ENCODE peak calls at places on chromosome 10, in ten cellular contexts. One of them, this sample, is unnamed. For H3K4me1, the result is how much of the 10 kb centered on the place peaks cover.

GRCh38 chr10:72315054-72315453 is 39.7 kb downstream of the DNAJB12 start:
- DNase-seq in right cardiac atrium: peak
- DNase-seq in HCT116: no peak
- DNase-seq in kidney: no peak
- DNase-seq in heart left ventricle: no peak
- DNase-seq in A549: no peak
- DNase-seq in CD8-positive, alpha-beta memory T cell: no peak
- DNase-seq in CD8-positive, alpha-beta T cell: no peak
- DNase-seq in suprapubic skin: no peak
- DNase-seq in right atrium auricular region: no peak
- DNase-seq in this sample: no peak

GRCh38 chr10:49080071-49080470 is 35.3 kb downstream of the VSTM4 start:
- DNase-seq in right cardiac atrium: peak
- DNase-seq in HCT116: no peak
- DNase-seq in kidney: no peak
- DNase-seq in heart left ventricle: peak
- DNase-seq in A549: no peak
- DNase-seq in CD8-positive, alpha-beta memory T cell: no peak
- DNase-seq in CD8-positive, alpha-beta T cell: no peak
- DNase-seq in suprapubic skin: no peak
- DNase-seq in right atrium auricular region: no peak
- DNase-seq in this sample: no peak

GRCh38 chr10:103382769-103383168 is 13.5 kb downstream of the ATP5MK start:
- DNase-seq in right cardiac atrium: no peak
- DNase-seq in HCT116: no peak
- DNase-seq in kidney: no peak
- DNase-seq in heart left ventricle: no peak
- DNase-seq in A549: no peak
- DNase-seq in CD8-positive, alpha-beta memory T cell: no peak
- DNase-seq in CD8-positive, alpha-beta T cell: no peak
- DNase-seq in suprapubic skin: no peak
- DNase-seq in right atrium auricular region: peak
- DNase-seq in this sample: no peak

GRCh38 chr10:91541481-91541880 is 91.4 kb downstream of the PPP1R3C start:
- DNase-seq in right cardiac atrium: no peak
- DNase-seq in HCT116: no peak
- DNase-seq in kidney: no peak
- DNase-seq in heart left ventricle: no peak
- DNase-seq in A549: no peak
- DNase-seq in CD8-positive, alpha-beta memory T cell: no peak
- DNase-seq in CD8-positive, alpha-beta T cell: no peak
- DNase-seq in suprapubic skin: no peak
- DNase-seq in right atrium auricular region: no peak
- DNase-seq in this sample: no peak

GRCh38 chr10:12649017-12649586 is 299.8 kb downstream of the CAMK1D start:
- DNase-seq in right cardiac atrium: peak
- DNase-seq in HCT116: no peak
- DNase-seq in kidney: no peak
- DNase-seq in heart left ventricle: no peak
- DNase-seq in A549: no peak
- DNase-seq in CD8-positive, alpha-beta memory T cell: no peak
- DNase-seq in CD8-positive, alpha-beta T cell: no peak
- DNase-seq in suprapubic skin: no peak
- DNase-seq in right atrium auricular region: no peak
- DNase-seq in this sample: no peak

GRCh38 chr10:127579640-127580039 is 30.5 kb downstream of the NPS start:
- DNase-seq in right cardiac atrium: no peak
- DNase-seq in HCT116: no peak
- DNase-seq in kidney: no peak
- DNase-seq in heart left ventricle: no peak
- DNase-seq in A549: no peak
- DNase-seq in CD8-positive, alpha-beta memory T cell: no peak
- DNase-seq in CD8-positive, alpha-beta T cell: no peak
- DNase-seq in suprapubic skin: no peak
- DNase-seq in right atrium auricular region: no peak
- DNase-seq in this sample: no peak

GRCh38 chr10:18164771-18165361 is 24.6 kb downstream of the CACNB2 start:
- DNase-seq in right cardiac atrium: no peak
- DNase-seq in HCT116: no peak
- DNase-seq in kidney: no peak
- DNase-seq in heart left ventricle: no peak
- DNase-seq in A549: no peak
- DNase-seq in CD8-positive, alpha-beta memory T cell: no peak
- DNase-seq in CD8-positive, alpha-beta T cell: no peak
- DNase-seq in suprapubic skin: no peak
- DNase-seq in right atrium auricular region: no peak
- DNase-seq in this sample: no peak

GRCh38 chr10:63414481-63415260 is 51.1 kb downstream of the JMJD1C start:
- DNase-seq in right cardiac atrium: no peak
- DNase-seq in HCT116: no peak
- DNase-seq in kidney: no peak
- DNase-seq in heart left ventricle: no peak
- DNase-seq in A549: peak
- DNase-seq in CD8-positive, alpha-beta memory T cell: no peak
- DNase-seq in CD8-positive, alpha-beta T cell: no peak
- DNase-seq in suprapubic skin: no peak
- DNase-seq in right atrium auricular region: no peak
- DNase-seq in this sample: no peak

GRCh38 chr10:100518761-100519241 is 860 bp downstream of the SEC31B start:
- DNase-seq in right cardiac atrium: peak
- DNase-seq in HCT116: peak
- DNase-seq in kidney: no peak
- DNase-seq in heart left ventricle: peak
- DNase-seq in A549: peak
- DNase-seq in CD8-positive, alpha-beta memory T cell: peak
- DNase-seq in CD8-positive, alpha-beta T cell: peak
- DNase-seq in suprapubic skin: no peak
- DNase-seq in right atrium auricular region: peak
- DNase-seq in this sample: peak

GRCh38 chr10:74705361-74705980 is 120.9 kb upstream of the KAT6B start:
- DNase-seq in right cardiac atrium: no peak
- DNase-seq in HCT116: no peak
- DNase-seq in kidney: no peak
- DNase-seq in heart left ventricle: no peak
- DNase-seq in A549: no peak
- DNase-seq in CD8-positive, alpha-beta memory T cell: no peak
- DNase-seq in CD8-positive, alpha-beta T cell: no peak
- DNase-seq in suprapubic skin: no peak
- DNase-seq in right atrium auricular region: no peak
- DNase-seq in this sample: no peak

GRCh38 chr10:76329891-76330575 is 898.6 kb downstream of the LRMDA start:
- DNase-seq in right cardiac atrium: no peak
- DNase-seq in HCT116: no peak
- DNase-seq in kidney: no peak
- DNase-seq in heart left ventricle: no peak
- DNase-seq in A549: no peak
- DNase-seq in CD8-positive, alpha-beta memory T cell: no peak
- DNase-seq in CD8-positive, alpha-beta T cell: no peak
- DNase-seq in suprapubic skin: no peak
- DNase-seq in right atrium auricular region: no peak
- DNase-seq in this sample: no peak

GRCh38 chr10:132238371-132239125 is 51.8 kb downstream of the DPYSL4 start:
- DNase-seq in right cardiac atrium: peak
- DNase-seq in HCT116: no peak
- DNase-seq in kidney: peak
- DNase-seq in heart left ventricle: no peak
- DNase-seq in A549: no peak
- DNase-seq in CD8-positive, alpha-beta memory T cell: no peak
- DNase-seq in CD8-positive, alpha-beta T cell: no peak
- DNase-seq in suprapubic skin: no peak
- DNase-seq in right atrium auricular region: no peak
- DNase-seq in this sample: no peak

GRCh38 chr10:132237396-132237795 is 50.6 kb downstream of the DPYSL4 start:
- DNase-seq in right cardiac atrium: peak
- DNase-seq in HCT116: no peak
- DNase-seq in kidney: peak
- DNase-seq in heart left ventricle: no peak
- DNase-seq in A549: no peak
- DNase-seq in CD8-positive, alpha-beta memory T cell: no peak
- DNase-seq in CD8-positive, alpha-beta T cell: no peak
- DNase-seq in suprapubic skin: no peak
- DNase-seq in right atrium auricular region: no peak
- DNase-seq in this sample: no peak

GRCh38 chr10:132239126-132240031 is 52.6 kb downstream of the DPYSL4 start:
- DNase-seq in right cardiac atrium: peak
- DNase-seq in HCT116: no peak
- DNase-seq in kidney: peak
- DNase-seq in heart left ventricle: peak
- DNase-seq in A549: no peak
- DNase-seq in CD8-positive, alpha-beta memory T cell: no peak
- DNase-seq in CD8-positive, alpha-beta T cell: no peak
- DNase-seq in suprapubic skin: no peak
- DNase-seq in right atrium auricular region: peak
- DNase-seq in this sample: no peak

GRCh38 chr10:132236881-132237280 is 50.1 kb downstream of the DPYSL4 start:
- DNase-seq in right cardiac atrium: peak
- DNase-seq in HCT116: no peak
- DNase-seq in kidney: peak
- DNase-seq in heart left ventricle: no peak
- DNase-seq in A549: no peak
- DNase-seq in CD8-positive, alpha-beta memory T cell: no peak
- DNase-seq in CD8-positive, alpha-beta T cell: no peak
- DNase-seq in suprapubic skin: no peak
- DNase-seq in right atrium auricular region: no peak
- DNase-seq in this sample: no peak

GRCh38 chr10:132237871-132238270 is 51.1 kb downstream of the DPYSL4 start:
- DNase-seq in right cardiac atrium: peak
- DNase-seq in HCT116: no peak
- DNase-seq in kidney: peak
- DNase-seq in heart left ventricle: no peak
- DNase-seq in A549: no peak
- DNase-seq in CD8-positive, alpha-beta memory T cell: no peak
- DNase-seq in CD8-positive, alpha-beta T cell: no peak
- DNase-seq in suprapubic skin: no peak
- DNase-seq in right atrium auricular region: no peak
- DNase-seq in this sample: no peak
- H3K4me1 ChIP-seq in right cardiac atrium: under half
- H3K4me1 ChIP-seq in HCT116: under half
- H3K4me1 ChIP-seq in kidney: under half
- H3K4me1 ChIP-seq in heart left ventricle: under half
- H3K4me1 ChIP-seq in A549: under half
- H3K4me1 ChIP-seq in CD8-positive, alpha-beta memory T cell: under half
- H3K4me1 ChIP-seq in CD8-positive, alpha-beta T cell: under half
- H3K4me1 ChIP-seq in suprapubic skin: under half
- H3K4me1 ChIP-seq in right atrium auricular region: under half
- H3K4me1 ChIP-seq in this sample: under half

GRCh38 chr10:132111871-132112341 is 46.2 kb downstream of the JAKMIP3 start:
- DNase-seq in right cardiac atrium: no peak
- DNase-seq in HCT116: no peak
- DNase-seq in kidney: peak
- DNase-seq in heart left ventricle: peak
- DNase-seq in A549: no peak
- DNase-seq in CD8-positive, alpha-beta memory T cell: no peak
- DNase-seq in CD8-positive, alpha-beta T cell: no peak
- DNase-seq in suprapubic skin: peak
- DNase-seq in right atrium auricular region: no peak
- DNase-seq in this sample: no peak
- H3K27ac ChIP-seq in right cardiac atrium: no peak
- H3K27ac ChIP-seq in HCT116: no peak
- H3K27ac ChIP-seq in kidney: no peak
- H3K27ac ChIP-seq in heart left ventricle: no peak
- H3K27ac ChIP-seq in A549: no peak
- H3K27ac ChIP-seq in CD8-positive, alpha-beta memory T cell: no peak
- H3K27ac ChIP-seq in CD8-positive, alpha-beta T cell: no peak
- H3K27ac ChIP-seq in suprapubic skin: no peak
- H3K27ac ChIP-seq in right atrium auricular region: no peak
- H3K27ac ChIP-seq in this sample: no peak

GRCh38 chr10:28328346-28328745 is 25.5 kb upstream of the MPP7 start:
- DNase-seq in right cardiac atrium: no peak
- DNase-seq in HCT116: no peak
- DNase-seq in kidney: no peak
- DNase-seq in heart left ventricle: no peak
- DNase-seq in A549: no peak
- DNase-seq in CD8-positive, alpha-beta memory T cell: no peak
- DNase-seq in CD8-positive, alpha-beta T cell: no peak
- DNase-seq in suprapubic skin: no peak
- DNase-seq in right atrium auricular region: no peak
- DNase-seq in this sample: no peak

GRCh38 chr10:28331821-28332220 is 29.0 kb upstream of the MPP7 start:
- DNase-seq in right cardiac atrium: no peak
- DNase-seq in HCT116: no peak
- DNase-seq in kidney: no peak
- DNase-seq in heart left ventricle: no peak
- DNase-seq in A549: no peak
- DNase-seq in CD8-positive, alpha-beta memory T cell: peak
- DNase-seq in CD8-positive, alpha-beta T cell: no peak
- DNase-seq in suprapubic skin: no peak
- DNase-seq in right atrium auricular region: no peak
- DNase-seq in this sample: no peak

GRCh38 chr10:28327494-28327886 is 24.6 kb upstream of the MPP7 start:
- DNase-seq in right cardiac atrium: no peak
- DNase-seq in HCT116: no peak
- DNase-seq in kidney: no peak
- DNase-seq in heart left ventricle: no peak
- DNase-seq in A549: no peak
- DNase-seq in CD8-positive, alpha-beta memory T cell: no peak
- DNase-seq in CD8-positive, alpha-beta T cell: no peak
- DNase-seq in suprapubic skin: no peak
- DNase-seq in right atrium auricular region: no peak
- DNase-seq in this sample: no peak

GRCh38 chr10:28326516-28327493 is 23.9 kb upstream of the MPP7 start:
- DNase-seq in right cardiac atrium: no peak
- DNase-seq in HCT116: no peak
- DNase-seq in kidney: no peak
- DNase-seq in heart left ventricle: peak
- DNase-seq in A549: no peak
- DNase-seq in CD8-positive, alpha-beta memory T cell: no peak
- DNase-seq in CD8-positive, alpha-beta T cell: no peak
- DNase-seq in suprapubic skin: no peak
- DNase-seq in right atrium auricular region: no peak
- DNase-seq in this sample: no peak

DNA sequence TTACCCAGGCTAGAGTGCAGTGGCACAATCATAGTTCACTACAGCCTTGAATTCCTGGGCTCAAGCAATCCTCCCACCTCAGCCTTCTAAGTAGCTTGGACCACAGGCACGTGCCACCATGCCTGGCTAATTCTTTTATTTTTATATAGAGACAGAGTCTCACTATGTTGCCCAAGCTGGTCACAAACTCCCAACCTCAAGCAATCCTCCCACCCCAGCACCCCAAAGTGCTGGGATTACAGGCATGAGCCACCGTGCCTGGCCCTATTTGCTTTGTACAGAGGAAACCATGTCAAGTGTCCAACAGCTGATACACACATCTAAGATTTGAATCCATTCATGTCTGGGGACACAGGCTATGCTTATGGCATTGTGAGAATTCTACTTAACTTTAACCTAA is 29.8 kb upstream of the MPP7 start:
- DNase-seq in right cardiac atrium: no peak
- DNase-seq in HCT116: no peak
- DNase-seq in kidney: no peak
- DNase-seq in heart left ventricle: no peak
- DNase-seq in A549: no peak
- DNase-seq in CD8-positive, alpha-beta memory T cell: no peak
- DNase-seq in CD8-positive, alpha-beta T cell: peak
- DNase-seq in suprapubic skin: no peak
- DNase-seq in right atrium auricular region: no peak
- DNase-seq in this sample: no peak
- H3K4me3 ChIP-seq in right cardiac atrium: no peak
- H3K4me3 ChIP-seq in HCT116: no peak
- H3K4me3 ChIP-seq in kidney: no peak
- H3K4me3 ChIP-seq in heart left ventricle: no peak
- H3K4me3 ChIP-seq in A549: no peak
- H3K4me3 ChIP-seq in CD8-positive, alpha-beta memory T cell: peak
- H3K4me3 ChIP-seq in CD8-positive, alpha-beta T cell: peak
- H3K4me3 ChIP-seq in suprapubic skin: no peak
- H3K4me3 ChIP-seq in right atrium auricular region: no peak
- H3K4me3 ChIP-seq in this sample: peak

GRCh38 chr10:114357591-114357990 is 46.7 kb downstream of the AFAP1L2 start:
- DNase-seq in right cardiac atrium: no peak
- DNase-seq in HCT116: no peak
- DNase-seq in kidney: no peak
- DNase-seq in heart left ventricle: no peak
- DNase-seq in A549: no peak
- DNase-seq in CD8-positive, alpha-beta memory T cell: no peak
- DNase-seq in CD8-positive, alpha-beta T cell: no peak
- DNase-seq in suprapubic skin: no peak
- DNase-seq in right atrium auricular region: no peak
- DNase-seq in this sample: no peak
- H3K4me1 ChIP-seq in right cardiac atrium: under half
- H3K4me1 ChIP-seq in HCT116: under half
- H3K4me1 ChIP-seq in kidney: under half
- H3K4me1 ChIP-seq in heart left ventricle: under half
- H3K4me1 ChIP-seq in A549: under half
- H3K4me1 ChIP-seq in CD8-positive, alpha-beta memory T cell: under half
- H3K4me1 ChIP-seq in CD8-positive, alpha-beta T cell: under half
- H3K4me1 ChIP-seq in suprapubic skin: under half
- H3K4me1 ChIP-seq in right atrium auricular region: under half
- H3K4me1 ChIP-seq in this sample: under half